ENCODE peak calls at places on chromosomes 6 and 20, in four cellular contexts. One of them, this sample, is unnamed.

GRCh38 chr6:31332637-31333602 is 24.1 kb downstream of the HLA-B start:
- ATAC-seq in HepG2: no peak
- ATAC-seq in left lung: no peak
- ATAC-seq in pancreas: no peak
- ATAC-seq in this sample: no peak

GRCh38 chr6:148530394-148530923 is 187.8 kb downstream of the SASH1 start:
- ATAC-seq in HepG2: no peak
- ATAC-seq in pancreas: peak; percentile 48
- ATAC-seq in left lung: peak; percentile 66
- ATAC-seq in this sample: peak; percentile 69

GRCh38 chr20:58483470-58483869 is 31.7 kb downstream of the APCDD1L start:
- ATAC-seq in left lung: no peak
- ATAC-seq in pancreas: peak; percentile 44
- ATAC-seq in HepG2: no peak
- ATAC-seq in this sample: no peak

GRCh38 chr6:137709424-137710281 is 157.4 kb upstream of the TNFAIP3 start:
- ATAC-seq in left lung: no peak
- ATAC-seq in HepG2: no peak
- ATAC-seq in pancreas: no peak
- ATAC-seq in this sample: no peak

GRCh38 chr6:83708546-83708969 is 343 bp downstream of the SNAP91 start:
- ATAC-seq in left lung: peak; percentile 69
- ATAC-seq in pancreas: peak; percentile 68
- ATAC-seq in HepG2: peak; percentile 88
- ATAC-seq in this sample: peak; percentile 47

GRCh38 chr6:150987371-150987828 is 121.9 kb downstream of the MTHFD1L start:
- ATAC-seq in pancreas: no peak
- ATAC-seq in left lung: no peak
- ATAC-seq in HepG2: no peak
- ATAC-seq in this sample: no peak

GRCh38 chr6:163513570-163514166 is 99.2 kb downstream of the QKI start:
- ATAC-seq in HepG2: peak; percentile 96
- ATAC-seq in pancreas: peak; percentile 92
- ATAC-seq in left lung: no peak
- ATAC-seq in this sample: no peak

GRCh38 chr20:48722002-48722731 is 105.6 kb downstream of the PREX1 start:
- ATAC-seq in pancreas: peak; percentile 51
- ATAC-seq in left lung: peak; percentile 61
- ATAC-seq in HepG2: peak; percentile 37
- ATAC-seq in this sample: no peak

GRCh38 chr6:22368794-22369193 is 72.0 kb upstream of the PRL start:
- ATAC-seq in pancreas: no peak
- ATAC-seq in HepG2: no peak
- ATAC-seq in left lung: no peak
- ATAC-seq in this sample: no peak

GRCh38 chr6:118252474-118252873 is 295.6 kb upstream of the PLN start:
- ATAC-seq in pancreas: no peak
- ATAC-seq in HepG2: no peak
- ATAC-seq in left lung: no peak
- ATAC-seq in this sample: no peak

GRCh38 chr6:36423101-36423824 is 19.4 kb downstream of the PXT1 start:
- ATAC-seq in pancreas: peak; percentile 100
- ATAC-seq in left lung: peak; percentile 99
- ATAC-seq in HepG2: peak; percentile 94
- ATAC-seq in this sample: peak; percentile 99

GRCh38 chr20:51636123-51636522 is 93.6 kb upstream of the NFATC2 start:
- ATAC-seq in pancreas: no peak
- ATAC-seq in HepG2: no peak
- ATAC-seq in left lung: no peak
- ATAC-seq in this sample: no peak

GRCh38 chr6:118970866-118971265 is 35.9 kb upstream of the MCM9 start:
- ATAC-seq in pancreas: no peak
- ATAC-seq in HepG2: no peak
- ATAC-seq in left lung: no peak
- ATAC-seq in this sample: no peak

GRCh38 chr6:13488015-13488895 is 855 bp upstream of the GFOD1 start:
- ATAC-seq in left lung: peak; percentile 16
- ATAC-seq in pancreas: no peak
- ATAC-seq in HepG2: no peak
- ATAC-seq in this sample: peak; percentile 30

GRCh38 chr6:88637761-88638160 is 325.7 kb downstream of the RNGTT start:
- ATAC-seq in HepG2: no peak
- ATAC-seq in left lung: no peak
- ATAC-seq in pancreas: no peak
- ATAC-seq in this sample: no peak

GRCh38 chr6:37354526-37355384 is 972 bp downstream of the RNF8 start:
- ATAC-seq in pancreas: peak; percentile 54
- ATAC-seq in HepG2: peak; percentile 63
- ATAC-seq in left lung: peak; percentile 61
- ATAC-seq in this sample: peak; percentile 44

GRCh38 chr6:129673758-129674157 is 36.2 kb downstream of the ARHGAP18 start:
- ATAC-seq in HepG2: no peak
- ATAC-seq in pancreas: no peak
- ATAC-seq in left lung: no peak
- ATAC-seq in this sample: no peak

GRCh38 chr6:158011478-158011920 is 29.8 kb downstream of the SYNJ2 start:
- ATAC-seq in HepG2: peak; percentile 85
- ATAC-seq in pancreas: peak; percentile 76
- ATAC-seq in left lung: no peak
- ATAC-seq in this sample: no peak

GRCh38 chr20:51326241-51326819 is 216.2 kb downstream of the NFATC2 start:
- ATAC-seq in left lung: peak; percentile 24
- ATAC-seq in HepG2: peak; percentile 89
- ATAC-seq in pancreas: no peak
- ATAC-seq in this sample: no peak

GRCh38 chr20:5947276-5947675 is 3.1 kb downstream of the TRMT6 start:
- ATAC-seq in left lung: no peak
- ATAC-seq in pancreas: no peak
- ATAC-seq in HepG2: no peak
- ATAC-seq in this sample: no peak

GRCh38 chr20:40274912-40275654 is 414.0 kb downstream of the MAFB start:
- ATAC-seq in HepG2: no peak
- ATAC-seq in pancreas: no peak
- ATAC-seq in left lung: no peak
- ATAC-seq in this sample: no peak

GRCh38 chr6:161215193-161215592 is 58.7 kb downstream of the AGPAT4 start:
- ATAC-seq in pancreas: peak; percentile 84
- ATAC-seq in left lung: peak; percentile 73
- ATAC-seq in HepG2: peak; percentile 38
- ATAC-seq in this sample: no peak

GRCh38 chr6:162085561-162085960 is 642.0 kb downstream of the PRKN start:
- ATAC-seq in HepG2: no peak
- ATAC-seq in left lung: no peak
- ATAC-seq in pancreas: no peak
- ATAC-seq in this sample: no peak

GRCh38 chr20:52410182-52410647 is 218.6 kb upstream of the ZFP64 start:
- ATAC-seq in HepG2: no peak
- ATAC-seq in left lung: no peak
- ATAC-seq in pancreas: no peak
- ATAC-seq in this sample: peak; percentile 84

GRCh38 chr20:24935786-24936525 is 13.1 kb upstream of the CST7 start:
- ATAC-seq in pancreas: no peak
- ATAC-seq in left lung: no peak
- ATAC-seq in HepG2: no peak
- ATAC-seq in this sample: no peak

GRCh38 chr20:63083831-63084562 is 77.2 kb upstream of the BHLHE23 start:
- ATAC-seq in HepG2: peak; percentile 77
- ATAC-seq in pancreas: no peak
- ATAC-seq in left lung: no peak
- ATAC-seq in this sample: no peak

GRCh38 chr6:146593978-146594377 is 4.8 kb upstream of the ADGB start:
- ATAC-seq in HepG2: no peak
- ATAC-seq in left lung: peak; percentile 40
- ATAC-seq in pancreas: no peak
- ATAC-seq in this sample: no peak

GRCh38 chr6:143061597-143062385 is 1.1 kb downstream of the AIG1 start:
- ATAC-seq in HepG2: peak; percentile 58
- ATAC-seq in left lung: no peak
- ATAC-seq in pancreas: peak; percentile 3
- ATAC-seq in this sample: no peak

GRCh38 chr6:107690546-107690863 is 133.6 kb downstream of the SCML4 start:
- ATAC-seq in pancreas: no peak
- ATAC-seq in left lung: peak; percentile 12
- ATAC-seq in HepG2: no peak
- ATAC-seq in this sample: no peak

GRCh38 chr6:147546501-147547368 is 38.2 kb downstream of the SAMD5 start:
- ATAC-seq in pancreas: no peak
- ATAC-seq in HepG2: no peak
- ATAC-seq in left lung: no peak
- ATAC-seq in this sample: no peak

GRCh38 chr6:161128230-161128629 is 136.7 kb downstream of the MAP3K4 start:
- ATAC-seq in left lung: no peak
- ATAC-seq in pancreas: no peak
- ATAC-seq in HepG2: no peak
- ATAC-seq in this sample: no peak

GRCh38 chr6:90194371-90194841 is 102.2 kb downstream of the BACH2 start:
- ATAC-seq in pancreas: no peak
- ATAC-seq in HepG2: no peak
- ATAC-seq in left lung: no peak
- ATAC-seq in this sample: no peak

DNA sequence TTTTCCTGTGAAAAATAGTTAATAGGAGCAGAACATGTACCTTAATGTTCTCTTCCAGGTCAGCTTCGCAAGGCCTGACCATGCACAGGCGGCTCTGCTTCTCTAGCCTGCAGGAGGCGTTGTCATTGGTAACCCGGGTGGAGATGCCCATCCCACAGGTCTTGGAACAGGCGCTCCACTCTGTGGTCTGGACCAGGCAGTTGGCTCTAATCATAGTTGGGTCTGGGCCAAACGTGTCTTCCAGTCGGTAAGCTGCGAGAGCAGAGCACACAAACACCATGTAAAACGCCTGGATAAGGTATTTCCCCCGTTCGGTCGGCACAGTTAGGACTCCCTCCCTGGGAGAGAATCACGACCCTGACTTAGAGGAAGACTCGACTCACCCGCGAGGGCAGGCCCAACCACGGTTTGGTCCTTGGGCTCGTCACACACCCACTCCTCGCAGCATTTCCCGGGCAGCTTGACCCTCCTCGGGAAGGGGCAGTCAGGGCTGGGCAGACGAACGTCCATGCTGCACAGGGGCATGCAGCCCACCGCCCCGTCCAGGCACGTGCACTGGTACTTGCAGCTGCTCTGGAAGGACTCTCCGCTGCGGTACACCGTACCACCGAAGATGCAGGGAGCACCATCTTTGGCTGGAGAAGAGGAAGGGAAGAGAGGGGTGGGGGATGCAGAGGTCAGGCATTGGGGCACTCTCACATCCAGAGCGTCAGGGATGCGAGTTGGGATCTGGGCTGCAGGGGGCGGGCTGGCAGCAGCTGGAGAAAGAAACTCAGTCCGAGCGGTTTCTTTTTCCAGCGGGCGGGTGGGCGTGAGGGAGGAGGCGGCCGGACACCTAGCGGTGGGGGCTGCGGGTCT is 1.0 kb downstream of the CCN2 start:
- ATAC-seq in pancreas: peak; percentile 77
- ATAC-seq in left lung: peak; percentile 75
- ATAC-seq in HepG2: peak; percentile 60
- ATAC-seq in this sample: peak; percentile 34
- TF ChIP-seq CTCF in pancreas: peak; percentile 23
- TF ChIP-seq CTCF in left lung: peak; percentile 39
- TF ChIP-seq CTCF in HepG2: peak; percentile 83
- TF ChIP-seq CTCF in this sample: peak; percentile 66

DNA sequence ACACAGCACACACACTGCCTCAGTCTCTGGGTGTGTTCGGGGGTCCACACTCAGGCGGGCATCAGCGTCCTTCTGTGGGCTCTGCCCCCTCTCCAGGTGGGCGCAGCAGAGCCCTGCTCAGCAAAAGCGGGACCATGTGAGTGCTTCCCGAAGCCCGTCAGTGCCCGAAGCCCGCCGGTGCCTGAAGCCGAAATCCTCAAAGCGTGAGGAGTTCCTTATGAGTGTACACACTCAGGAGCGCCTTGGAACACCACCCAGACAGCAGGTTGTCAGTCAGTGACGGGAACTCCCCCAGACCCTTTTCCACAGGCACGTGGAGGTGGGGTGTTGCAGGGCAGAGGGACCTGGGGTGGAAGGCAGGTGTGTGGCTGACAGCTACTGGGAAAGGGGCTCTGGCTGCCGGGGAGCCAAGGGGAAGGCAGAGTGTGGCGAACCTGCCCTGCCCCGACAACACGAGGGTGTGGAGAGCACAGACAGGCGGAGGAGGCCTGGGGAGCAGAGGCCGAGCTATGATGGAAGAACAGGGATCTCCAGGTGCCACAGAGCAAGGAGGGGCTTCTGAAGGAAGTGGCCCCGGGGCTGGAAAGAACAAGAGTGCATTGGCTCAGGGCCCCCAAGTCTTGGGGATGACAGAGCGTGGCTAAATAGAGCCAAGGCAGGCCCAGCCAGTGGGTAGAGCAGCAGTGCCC is 87.7 kb downstream of the RAMACL start:
- ATAC-seq in HepG2: no peak
- ATAC-seq in pancreas: no peak
- ATAC-seq in left lung: no peak
- ATAC-seq in this sample: no peak
- H3K36me3 ChIP-seq in HepG2: no peaks in the 10 kb centered on the region
- H3K36me3 ChIP-seq in pancreas: no peaks in the 10 kb centered on the region
- H3K36me3 ChIP-seq in left lung: no peaks in the 10 kb centered on the region
- H3K36me3 ChIP-seq in this sample: no peaks in the 10 kb centered on the region

DNA sequence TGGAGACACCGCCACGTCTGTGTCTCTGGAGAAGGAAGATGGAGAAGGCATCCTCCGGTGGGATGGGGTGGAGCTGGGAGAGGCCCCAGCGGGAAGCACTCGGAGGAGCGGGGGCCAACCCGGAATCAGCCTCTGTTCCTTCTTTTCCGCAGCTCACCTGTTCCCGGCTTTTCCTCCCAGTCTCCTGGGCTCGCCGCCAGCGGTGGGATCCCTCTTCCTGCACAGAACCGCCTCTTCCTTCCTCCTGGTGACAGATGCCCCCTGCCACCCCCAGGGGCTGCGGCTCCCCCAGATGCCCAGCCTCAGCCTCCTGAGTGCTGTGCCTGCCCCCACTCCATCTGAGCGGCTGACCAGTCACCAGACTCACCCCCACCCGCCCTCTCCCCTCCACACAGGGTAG is 23.3 kb downstream of the RAMACL start:
- ATAC-seq in left lung: no peak
- ATAC-seq in HepG2: no peak
- ATAC-seq in pancreas: no peak
- ATAC-seq in this sample: no peak
- H3K4me3 ChIP-seq in left lung: no peak overlapping the region
- H3K4me3 ChIP-seq in HepG2: no peak overlapping the region
- H3K4me3 ChIP-seq in pancreas: no peak overlapping the region
- H3K4me3 ChIP-seq in this sample: no peak overlapping the region

GRCh38 chr6:28400122-28400451 is 540 bp upstream of the ZSCAN12 start:
- ATAC-seq in HepG2: no peak
- ATAC-seq in left lung: no peak
- ATAC-seq in pancreas: no peak
- ATAC-seq in this sample: no peak

GRCh38 chr6:28395918-28396317 is 3.6 kb downstream of the ZSCAN12 start:
- ATAC-seq in pancreas: no peak
- ATAC-seq in HepG2: no peak
- ATAC-seq in left lung: no peak
- ATAC-seq in this sample: no peak

GRCh38 chr6:28399370-28400121 is at the start of gene ZSCAN12:
- ATAC-seq in left lung: peak; percentile 98
- ATAC-seq in pancreas: peak; percentile 98
- ATAC-seq in HepG2: peak; percentile 98
- ATAC-seq in this sample: peak; percentile 95

GRCh38 chr6:28390688-28391087 is 8.9 kb downstream of the ZSCAN12 start:
- ATAC-seq in HepG2: no peak
- ATAC-seq in left lung: no peak
- ATAC-seq in pancreas: no peak
- ATAC-seq in this sample: no peak

GRCh38 chr6:28393912-28394662 is 5.5 kb downstream of the ZSCAN12 start:
- ATAC-seq in pancreas: no peak
- ATAC-seq in left lung: no peak
- ATAC-seq in HepG2: peak; percentile 70
- ATAC-seq in this sample: no peak
- TF ChIP-seq CTCF in pancreas: no peak
- TF ChIP-seq CTCF in left lung: no peak
- TF ChIP-seq CTCF in HepG2: peak; percentile 45
- TF ChIP-seq CTCF in this sample: no peak

This sample was measured in gastroesophageal sphincter.